ENCODE peak calls at places on chromosomes 13 and 19, in seven cellular contexts. R is transverse colon, B is brain microvascular endothelial cell, G is left lung, U is adrenal gland, W is colonic mucosa, Q is heart left ventricle. Z is an unnamed sample.

GRCh38 chr19:38433268-38433733 is at the start of gene RYR1:
- DNase-seq in R (peak; percentile 40), B (peak; percentile 5), G (peak; percentile 94), U (peak; percentile 59), W (peak; percentile 47), Q (peak; percentile 59), Z (peak; percentile 69)

GRCh38 chr19:43747557-43748204 is 7.1 kb downstream of the SMG9 start:
- DNase-seq in R (no peak), B (no peak), G (no peak), U (no peak), W (no peak), Q (no peak), Z (no peak)

GRCh38 chr19:13902993-13903555 is 2.8 kb downstream of the BRME1 start:
- DNase-seq in R (no peak), B (no peak), G (no peak), U (no peak), W (no peak), Q (no peak), Z (no peak)

GRCh38 chr19:12095111-12095790 is 30.7 kb downstream of the ZNF844 start:
- DNase-seq in R (no peak), B (no peak), G (no peak), U (no peak), W (no peak), Q (no peak), Z (no peak)

GRCh38 chr19:52941941-52942370 is 18.7 kb upstream of the ZNF888 start:
- DNase-seq in R (peak; percentile 36), B (peak; percentile 7), G (peak; percentile 76), U (peak; percentile 31), W (peak; percentile 52), Q (peak; percentile 36), Z (no peak)

GRCh38 chr13:47216176-47216822 is 319.4 kb upstream of the HTR2A start:
- DNase-seq in R (no peak), B (no peak), G (no peak), U (no peak), W (no peak), Q (no peak), Z (no peak)

GRCh38 chr19:48926909-48927308 is 6.6 kb upstream of the DHDH start:
- DNase-seq in R (peak; percentile 23), B (peak; percentile 84), G (no peak), U (peak; percentile 88), W (peak; percentile 42), Q (no peak), Z (peak; percentile 10)

GRCh38 chr13:94677799-94678198 is 34.5 kb downstream of the SOX21 start:
- DNase-seq in R (no peak), B (no peak), G (no peak), U (no peak), W (no peak), Q (no peak), Z (no peak)

GRCh38 chr19:41357746-41358145 is 4.0 kb upstream of the TGFB1 start:
- DNase-seq in R (no peak), B (no peak), G (no peak), U (no peak), W (no peak), Q (no peak), Z (no peak)

GRCh38 chr13:113846639-113847318 is 17.1 kb downstream of the GAS6 start:
- DNase-seq in R (no peak), B (no peak), G (peak; percentile 59), U (no peak), W (no peak), Q (peak; percentile 18), Z (peak; percentile 44)

GRCh38 chr19:13102666-13103584 is at the start of gene LYL1:
- DNase-seq in R (peak; percentile 76), B (no peak), G (peak; percentile 96), U (peak; percentile 84), W (peak; percentile 75), Q (peak; percentile 92), Z (no peak)

GRCh38 chr19:42471554-42472249 is 29.0 kb upstream of the CXCL17 start:
- DNase-seq in R (peak; percentile 38), B (peak; percentile 9), G (no peak), U (peak; percentile 37), W (peak; percentile 68), Q (no peak), Z (no peak)

GRCh38 chr19:51497666-51498065 is 3.9 kb downstream of the SIGLEC12 start:
- DNase-seq in R (no peak), B (no peak), G (no peak), U (no peak), W (no peak), Q (no peak), Z (no peak)

GRCh38 chr13:95180513-95181245 is 120.6 kb downstream of the ABCC4 start:
- DNase-seq in R (no peak), B (no peak), G (no peak), U (peak; percentile 28), W (peak; percentile 25), Q (no peak), Z (no peak)

GRCh38 chr13:20217168-20217567 is 15.0 kb downstream of the GJB6 start:
- DNase-seq in R (no peak), B (no peak), G (no peak), U (no peak), W (no peak), Q (no peak), Z (no peak)

GRCh38 chr13:44303681-44304432 is 69.8 kb upstream of the SERP2 start:
- DNase-seq in R (peak; percentile 41), B (no peak), G (no peak), U (peak; percentile 42), W (no peak), Q (peak; percentile 86), Z (no peak)

GRCh38 chr19:31285744-31286143 is 63.5 kb downstream of the TSHZ3 start:
- DNase-seq in R (no peak), B (peak; percentile 9), G (no peak), U (peak; percentile 11), W (no peak), Q (peak; percentile 25), Z (no peak)

GRCh38 chr13:49933511-49933910 is 2.6 kb downstream of the SPRYD7 start:
- DNase-seq in R (no peak), B (no peak), G (no peak), U (no peak), W (no peak), Q (no peak), Z (no peak)

GRCh38 chr19:40687525-40688016 is 2.9 kb downstream of the NUMBL start:
- DNase-seq in R (peak; percentile 82), B (peak; percentile 75), G (peak; percentile 62), U (peak; percentile 49), W (peak; percentile 76), Q (peak; percentile 83), Z (peak; percentile 54)

GRCh38 chr13:36675213-36675536 is 1.4 kb downstream of the SERTM1 start:
- DNase-seq in R (no peak), B (no peak), G (no peak), U (no peak), W (no peak), Q (no peak), Z (no peak)

GRCh38 chr13:68713394-68713793 is 1394.2 kb upstream of the ATXN8OS start:
- DNase-seq in R (no peak), B (no peak), G (no peak), U (no peak), W (no peak), Q (no peak), Z (no peak)

GRCh38 chr13:35470671-35471465 is 5.6 kb downstream of the MAB21L1 start:
- DNase-seq in R (peak; percentile 9), B (peak; percentile 5), G (peak; percentile 79), U (peak; percentile 16), W (peak; percentile 30), Q (peak; percentile 50), Z (no peak)

GRCh38 chr13:90412980-90413379 is 934.5 kb upstream of the MIR17HG start:
- DNase-seq in R (no peak), B (no peak), G (no peak), U (no peak), W (no peak), Q (no peak), Z (no peak)

GRCh38 chr13:79455331-79455730 is 25.6 kb upstream of the NDFIP2 start:
- DNase-seq in R (no peak), B (peak; percentile 90), G (no peak), U (no peak), W (no peak), Q (no peak), Z (no peak)

GRCh38 chr13:102825921-102826706 is 19.7 kb upstream of the ERCC5 start:
- DNase-seq in R (no peak), B (peak; percentile 59), G (no peak), U (no peak), W (no peak), Q (no peak), Z (no peak)

GRCh38 chr13:102830646-102831045 is 15.2 kb upstream of the ERCC5 start:
- DNase-seq in R (peak; percentile 67), B (no peak), G (no peak), U (peak; percentile 72), W (peak; percentile 76), Q (no peak), Z (no peak)

GRCh38 chr13:102825400-102825799 is 20.4 kb upstream of the ERCC5 start:
- DNase-seq in R (no peak), B (no peak), G (no peak), U (no peak), W (no peak), Q (no peak), Z (no peak)
- H3K27ac ChIP-seq in R (no peak overlapping the region), B (peak overlapping the region; percentile 79), G (no peak overlapping the region), U (no peak overlapping the region), W (no peak overlapping the region), Q (no peak overlapping the region), Z (no peak overlapping the region)

GRCh38 chr19:35056513-35057063 is 15.1 kb downstream of the HPN start:
- DNase-seq in R (no peak), B (no peak), G (no peak), U (no peak), W (no peak), Q (no peak), Z (no peak)

GRCh38 chr19:35054626-35055025 is 13.1 kb downstream of the HPN start:
- DNase-seq in R (no peak), B (no peak), G (no peak), U (no peak), W (no peak), Q (no peak), Z (no peak)

GRCh38 chr19:35058370-35058769 is 16.8 kb downstream of the HPN start:
- DNase-seq in R (no peak), B (no peak), G (no peak), U (no peak), W (no peak), Q (no peak), Z (no peak)

GRCh38 chr19:35053667-35054293 is 12.3 kb downstream of the HPN start:
- DNase-seq in R (no peak), B (no peak), G (no peak), U (no peak), W (no peak), Q (no peak), Z (no peak)

GRCh38 chr19:35055715-35056179 is 14.2 kb downstream of the HPN start:
- DNase-seq in R (no peak), B (no peak), G (no peak), U (no peak), W (no peak), Q (no peak), Z (no peak)
- H3K4me3 ChIP-seq in R (no peak overlapping the region), B (no peak overlapping the region), G (no peak overlapping the region), U (no peak overlapping the region), W (no peak overlapping the region), Q (no peak overlapping the region), Z (no peak overlapping the region)

GRCh38 chr13:87274209-87274819 is 396.9 kb upstream of the SLITRK5 start:
- DNase-seq in R (peak; percentile 17), B (no peak), G (no peak), U (peak; percentile 28), W (peak; percentile 21), Q (no peak), Z (no peak)
- TF ChIP-seq CTCF in R (no peak), B (peak; percentile 75), G (no peak), U (peak; percentile 24), W (peak; percentile 28), Q (peak; percentile 34), Z (peak; percentile 50)

GRCh38 chr19:46970815-46971214 is 48.8 kb upstream of the NPAS1 start:
- DNase-seq in R (no peak), B (peak; percentile 93), G (no peak), U (no peak), W (no peak), Q (peak; percentile 79), Z (no peak)
- H3K27ac ChIP-seq in R (no peak overlapping the region), B (peak overlapping the region; percentile 93), G (no peak overlapping the region), U (no peak overlapping the region), W (no peak overlapping the region), Q (peak overlapping the region; percentile 94), Z (no peak overlapping the region)

Z was measured in dorsolateral prefrontal cortex.